ENCODE peak calls at places on chromosomes 5 and 9, in five cellular contexts. G is iris pigment epithelial cell; J is astrocyte of the hippocampus; S is SJSA1; X is activated T-helper 9 cell treated with anti-CD3 and anti-CD28 coated beads, Interleukin-2, amount 50 U/mL, for 16 hours. A is an unnamed sample.
A peak's percentile ranks its signal among the peaks of the same experiment; 100 is the strongest.

GRCh38 chr5:109859537-109859936 is 169.8 kb downstream of the MAN2A1 start:
- DNase-seq in S (no peak), J (no peak), G (no peak), X (no peak), A (no peak)

GRCh38 chr9:10566853-10567252 is 45.9 kb downstream of the PTPRD start:
- DNase-seq in S (no peak), X (no peak), G (no peak), J (no peak), A (no peak)

GRCh38 chr5:141650851-141651727 is at the start of gene FCHSD1:
- DNase-seq in G (peak; percentile 80), X (peak; percentile 78), J (peak; percentile 91), S (peak; percentile 95), A (peak; percentile 29)

GRCh38 chr9:126223798-126224531 is 102.7 kb upstream of the MVB12B start:
- DNase-seq in G (no peak), X (no peak), J (no peak), S (no peak), A (no peak)

GRCh38 chr9:128168731-128169308 is 8.8 kb downstream of the BBLN start:
- DNase-seq in S (no peak), X (no peak), J (peak; percentile 48), G (no peak), A (no peak)

GRCh38 chr5:150624334-150625163 is 15.9 kb upstream of the SYNPO start:
- DNase-seq in G (no peak), S (no peak), J (peak; percentile 71), X (peak; percentile 4), A (no peak)

GRCh38 chr9:38039090-38039906 is 29.7 kb downstream of the SHB start:
- DNase-seq in G (peak; percentile 68), S (peak; percentile 72), X (no peak), J (no peak), A (no peak)

GRCh38 chr9:113548221-113549041 is 84.9 kb downstream of the RGS3 start:
- DNase-seq in X (no peak), J (peak; percentile 75), S (peak; percentile 89), G (peak; percentile 83), A (no peak)

GRCh38 chr9:125233678-125234077 is 7.5 kb downstream of the HSPA5 start:
- DNase-seq in X (no peak), G (peak; percentile 99), J (peak; percentile 94), S (peak; percentile 70), A (peak; percentile 96)

GRCh38 chr9:70590264-70590646 is 175.8 kb upstream of the KLF9 start:
- DNase-seq in G (peak; percentile 58), X (no peak), J (no peak), S (no peak), A (no peak)

GRCh38 chr9:74281674-74282073 is 215.5 kb upstream of the RORB start:
- DNase-seq in G (no peak), X (no peak), J (no peak), S (no peak), A (no peak)

GRCh38 chr5:14917719-14918118 is 46.1 kb upstream of the ANKH start:
- DNase-seq in G (no peak), J (no peak), X (no peak), S (no peak), A (no peak)

GRCh38 chr9:28782630-28783029 is 1209.3 kb upstream of the C9orf72 start:
- DNase-seq in J (no peak), X (no peak), S (no peak), G (peak; percentile 12), A (peak; percentile 61)

GRCh38 chr5:157109744-157110143 is 900 bp upstream of the HAVCR2 start:
- DNase-seq in G (no peak), J (no peak), X (no peak), S (no peak), A (no peak)

GRCh38 chr5:427415-428087 is 15.4 kb upstream of the EXOC3 start:
- DNase-seq in S (peak; percentile 44), J (no peak), X (no peak), G (no peak), A (no peak)

GRCh38 chr9:134063088-134063875 is 4.5 kb downstream of the BRD3 start:
- DNase-seq in S (no peak), G (no peak), X (no peak), J (no peak), A (no peak)

GRCh38 chr9:111271481-111272080 is 58.4 kb downstream of the OR2K2 start:
- DNase-seq in G (peak; percentile 45), J (peak; percentile 7), S (no peak), X (no peak), A (no peak)

GRCh38 chr9:81535542-81536241 is 153.7 kb downstream of the TLE1 start:
- DNase-seq in X (no peak), S (peak; percentile 69), G (peak; percentile 95), J (peak; percentile 39), A (peak; percentile 71)

GRCh38 chr9:2337131-2337530 is 284.5 kb upstream of the VLDLR start:
- DNase-seq in S (no peak), G (no peak), X (no peak), J (no peak), A (no peak)

GRCh38 chr9:89442501-89442978 is 55.4 kb downstream of the SEMA4D start:
- DNase-seq in X (no peak), J (no peak), G (no peak), S (no peak), A (no peak)

GRCh38 chr5:9318031-9318430 is 227.8 kb downstream of the SEMA5A start:
- DNase-seq in X (no peak), S (no peak), G (no peak), J (no peak), A (no peak)

GRCh38 chr5:86565197-86565789 is 52.4 kb upstream of the COX7C start:
- DNase-seq in G (no peak), J (no peak), S (no peak), X (no peak), A (peak; percentile 10)

GRCh38 chr9:131013771-131014676 is 5.0 kb downstream of the LAMC3 start:
- DNase-seq in G (no peak), S (no peak), J (no peak), X (no peak), A (no peak)

GRCh38 chr9:16787724-16788123 is 82.7 kb downstream of the BNC2 start:
- DNase-seq in S (no peak), X (no peak), J (no peak), G (peak; percentile 59), A (no peak)

GRCh38 chr9:115540091-115540490 is 422.1 kb upstream of the TNC start:
- DNase-seq in S (no peak), J (peak; percentile 65), X (no peak), G (peak; percentile 28), A (no peak)

GRCh38 chr5:68482199-68482598 is 266.6 kb downstream of the PIK3R1 start:
- DNase-seq in G (peak; percentile 28), S (no peak), J (no peak), X (no peak), A (no peak)

GRCh38 chr9:126851286-126851880 is 9.1 kb upstream of the ZBTB34 start:
- DNase-seq in X (no peak), S (no peak), G (no peak), J (no peak), A (no peak)

GRCh38 chr5:124932791-124933600 is 186.6 kb upstream of the ZNF608 start:
- DNase-seq in S (no peak), J (peak; percentile 93), X (no peak), G (no peak), A (no peak)

A was measured in kidney epithelial cell.